ENCODE peak calls at places on chromosomes 2 and 18, in seven cellular contexts. One of them, this sample, is unnamed.

GRCh38 chr2:145573608-145574007 is 1053.7 kb upstream of the ZEB2 start:
- DNase-seq in activated T-cell treated with anti-CD3 and anti-CD28 coated beads for 1 hour: no peak
- DNase-seq in heart left ventricle: no peak
- DNase-seq in AML-193: no peak
- DNase-seq in fibroblast of pulmonary artery: no peak
- DNase-seq in central memory CD4-positive, alpha-beta T cell: no peak
- DNase-seq in occipital lobe: no peak
- DNase-seq in this sample: no peak

GRCh38 chr18:75500510-75500909 is 73.0 kb upstream of the SMIM21 start:
- DNase-seq in activated T-cell treated with anti-CD3 and anti-CD28 coated beads for 1 hour: no peak
- DNase-seq in heart left ventricle: no peak
- DNase-seq in AML-193: no peak
- DNase-seq in fibroblast of pulmonary artery: no peak
- DNase-seq in central memory CD4-positive, alpha-beta T cell: no peak
- DNase-seq in occipital lobe: no peak
- DNase-seq in this sample: no peak

GRCh38 chr2:72887836-72888437 is 729 bp downstream of the SPR start:
- DNase-seq in activated T-cell treated with anti-CD3 and anti-CD28 coated beads for 1 hour: peak
- DNase-seq in heart left ventricle: peak
- DNase-seq in AML-193: no peak
- DNase-seq in fibroblast of pulmonary artery: peak
- DNase-seq in central memory CD4-positive, alpha-beta T cell: peak
- DNase-seq in occipital lobe: peak
- DNase-seq in this sample: peak

GRCh38 chr2:46131-46470 is 204 bp downstream of the FAM110C start:
- DNase-seq in activated T-cell treated with anti-CD3 and anti-CD28 coated beads for 1 hour: no peak
- DNase-seq in heart left ventricle: no peak
- DNase-seq in AML-193: no peak
- DNase-seq in fibroblast of pulmonary artery: no peak
- DNase-seq in central memory CD4-positive, alpha-beta T cell: no peak
- DNase-seq in occipital lobe: no peak
- DNase-seq in this sample: no peak

GRCh38 chr2:227482638-227483340 is 10.8 kb downstream of the AGFG1 start:
- DNase-seq in activated T-cell treated with anti-CD3 and anti-CD28 coated beads for 1 hour: no peak
- DNase-seq in heart left ventricle: no peak
- DNase-seq in AML-193: peak
- DNase-seq in fibroblast of pulmonary artery: no peak
- DNase-seq in central memory CD4-positive, alpha-beta T cell: no peak
- DNase-seq in occipital lobe: no peak
- DNase-seq in this sample: no peak

GRCh38 chr18:76844742-76845477 is 22.6 kb downstream of the ZNF236 start:
- DNase-seq in activated T-cell treated with anti-CD3 and anti-CD28 coated beads for 1 hour: no peak
- DNase-seq in heart left ventricle: no peak
- DNase-seq in AML-193: no peak
- DNase-seq in fibroblast of pulmonary artery: no peak
- DNase-seq in central memory CD4-positive, alpha-beta T cell: no peak
- DNase-seq in occipital lobe: no peak
- DNase-seq in this sample: no peak

GRCh38 chr2:160293401-160293911 is 93.4 kb upstream of the ITGB6 start:
- DNase-seq in activated T-cell treated with anti-CD3 and anti-CD28 coated beads for 1 hour: no peak
- DNase-seq in heart left ventricle: no peak
- DNase-seq in AML-193: no peak
- DNase-seq in fibroblast of pulmonary artery: peak
- DNase-seq in central memory CD4-positive, alpha-beta T cell: no peak
- DNase-seq in occipital lobe: no peak
- DNase-seq in this sample: no peak

GRCh38 chr2:72825271-72826155 is at the start of gene EXOC6B:
- DNase-seq in activated T-cell treated with anti-CD3 and anti-CD28 coated beads for 1 hour: peak
- DNase-seq in heart left ventricle: peak
- DNase-seq in AML-193: peak
- DNase-seq in fibroblast of pulmonary artery: peak
- DNase-seq in central memory CD4-positive, alpha-beta T cell: peak
- DNase-seq in occipital lobe: peak
- DNase-seq in this sample: peak

GRCh38 chr2:54772531-54772930 is 49.1 kb downstream of the EML6 start:
- DNase-seq in activated T-cell treated with anti-CD3 and anti-CD28 coated beads for 1 hour: no peak
- DNase-seq in heart left ventricle: no peak
- DNase-seq in AML-193: no peak
- DNase-seq in fibroblast of pulmonary artery: peak
- DNase-seq in central memory CD4-positive, alpha-beta T cell: no peak
- DNase-seq in occipital lobe: no peak
- DNase-seq in this sample: no peak

This sample was measured in thyroid gland.